ENCODE peak calls at places on chromosomes 6 and 20, in four cellular contexts. K is keratinocyte, Q is IMR-90, O is K562. N is an unnamed sample. For H3K9me1, the result is how much of the 10 kb centered on the place peaks cover.

GRCh38 chr6:105121981-105122380 is 57.8 kb downstream of the POPDC3 start:
- DNase-seq in O (no peak), K (no peak), Q (peak), N (no peak)

GRCh38 chr6:136060759-136061158 is 189.4 kb downstream of the MTFR2 start:
- DNase-seq in K (no peak), Q (no peak), O (no peak), N (no peak)

GRCh38 chr6:127581576-127581975 is 4.6 kb downstream of the C6orf58 start:
- DNase-seq in O (no peak), K (no peak), Q (no peak), N (no peak)

GRCh38 chr20:64119681-64120341 is 12.4 kb upstream of the NPBWR2 start:
- DNase-seq in K (no peak), Q (no peak), O (no peak), N (peak)

GRCh38 chr6:7529141-7529540 is 12.3 kb upstream of the DSP start:
- DNase-seq in O (no peak), Q (no peak), K (no peak), N (no peak)

GRCh38 chr6:25042984-25043725 is 107.4 kb upstream of the RIPOR2 start:
- DNase-seq in K (no peak), O (no peak), Q (no peak), N (no peak)

GRCh38 chr6:106508836-106509235 is 120.5 kb downstream of the RTN4IP1 start:
- DNase-seq in Q (peak), O (no peak), K (no peak), N (no peak)

GRCh38 chr20:1373614-1374013 is 19.2 kb downstream of the FKBP1A start:
- DNase-seq in Q (no peak), O (no peak), K (no peak), N (peak)

GRCh38 chr6:21740719-21741118 is 147.2 kb downstream of the SOX4 start:
- DNase-seq in K (no peak), Q (peak), O (no peak), N (peak)

GRCh38 chr6:52369234-52369633 is 7.3 kb downstream of the PAQR8 start:
- DNase-seq in O (no peak), K (no peak), Q (no peak), N (no peak)
- H3K9me1 ChIP-seq in O (under half), K (under half), Q (under half), N (under half)

GRCh38 chr6:14625173-14625895 is 507.8 kb downstream of the CD83 start:
- DNase-seq in O (no peak), K (no peak), Q (no peak), N (no peak)
- H3K9me1 ChIP-seq in O (under half), K (under half), Q (under half), N (under half)

GRCh38 chr20:53274365-53274764 is 302.2 kb downstream of the TSHZ2 start:
- DNase-seq in K (no peak), Q (no peak), O (no peak), N (no peak)

GRCh38 chr20:53278555-53278954 is 306.4 kb downstream of the TSHZ2 start:
- DNase-seq in K (no peak), Q (no peak), O (no peak), N (no peak)

GRCh38 chr20:53270792-53271375 is 298.7 kb downstream of the TSHZ2 start:
- DNase-seq in O (no peak), K (no peak), Q (no peak), N (no peak)

GRCh38 chr20:53276143-53276542 is 304.0 kb downstream of the TSHZ2 start:
- DNase-seq in K (no peak), Q (no peak), O (no peak), N (no peak)

GRCh38 chr20:53274807-53275206 is 302.6 kb downstream of the TSHZ2 start:
- DNase-seq in K (no peak), Q (no peak), O (no peak), N (no peak)
- H3K9me1 ChIP-seq in K (under half), Q (under half), O (under half), N (under half)

DNA sequence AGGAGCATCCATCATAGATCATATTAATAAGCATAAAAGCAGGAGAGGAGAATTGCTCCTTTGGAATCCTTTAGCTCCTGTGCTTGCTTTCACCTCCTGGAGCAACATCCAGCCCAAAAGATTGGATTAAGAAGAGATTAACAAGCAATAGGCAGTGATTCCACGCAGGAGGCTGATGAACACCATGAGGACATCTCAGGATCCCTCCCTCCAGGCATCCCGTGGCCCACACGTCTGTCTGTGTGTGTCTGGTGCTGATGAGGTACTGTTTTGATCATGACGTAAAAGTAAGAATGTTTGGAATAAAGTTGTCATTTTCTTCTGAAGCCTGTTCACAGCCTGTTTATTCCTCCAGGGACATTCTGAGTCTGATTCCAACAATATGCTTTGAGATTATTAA is 185.5 kb upstream of the MYLIP start:
- DNase-seq in O (no peak), Q (no peak), K (no peak), N (no peak)
- H3K9me1 ChIP-seq in O (under half), Q (under half), K (under half), N (under half)

DNA sequence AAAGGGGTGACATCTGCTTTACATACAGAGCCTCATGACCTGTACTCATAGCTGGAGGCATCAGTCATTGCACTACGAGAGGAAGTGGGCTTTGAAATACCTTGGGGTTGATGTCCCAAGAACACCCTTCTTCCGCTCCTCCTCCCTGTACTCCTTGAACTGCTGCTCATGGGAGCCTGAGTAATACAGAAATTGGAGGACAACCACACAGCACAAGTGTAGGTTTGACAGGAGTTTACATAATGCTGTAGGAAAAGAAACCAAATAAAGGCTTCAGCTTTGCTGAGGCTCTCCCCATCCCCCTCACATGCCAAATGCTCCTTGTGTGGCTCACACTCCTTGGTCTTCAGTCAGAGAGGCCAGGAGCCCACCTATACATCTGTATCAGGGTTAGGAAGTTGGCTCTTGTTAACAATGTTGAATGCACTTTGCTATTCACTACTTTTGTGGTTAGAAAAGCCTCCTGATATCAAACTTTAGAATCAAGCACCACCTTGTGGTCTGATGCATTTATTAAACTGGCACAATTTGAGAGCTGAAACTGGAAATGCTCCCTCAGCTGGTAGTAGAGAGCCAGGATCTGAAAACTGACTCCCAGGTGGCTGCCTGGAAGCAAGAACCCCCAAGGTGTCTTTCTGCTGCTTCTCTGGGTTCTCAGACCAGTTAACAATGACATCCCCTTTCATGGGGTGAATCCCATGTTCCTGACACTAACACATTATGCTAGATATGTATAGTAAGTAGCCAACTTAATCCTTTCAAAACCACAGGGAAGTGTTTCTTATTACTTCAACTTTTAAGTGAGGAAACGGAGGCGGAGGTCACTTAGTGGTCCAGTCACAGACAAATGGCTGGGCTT is 56.2 kb upstream of the EDN1 start:
- DNase-seq in O (peak), Q (peak), K (peak), N (peak)
- H3K9me1 ChIP-seq in O (under half), Q (under half), K (under half), N (under half)

GRCh38 chr6:167682125-167682524 is 144.6 kb upstream of the AFDN start:
- DNase-seq in O (no peak), K (no peak), Q (no peak), N (no peak)
- H3K9me1 ChIP-seq in O (under half), K (under half), Q (under half), N (under half)

GRCh38 chr6:71047401-71047800 is 90.5 kb upstream of the B3GAT2 start:
- DNase-seq in Q (no peak), K (no peak), O (no peak), N (no peak)
- H3K9me1 ChIP-seq in Q (under half), K (under half), O (under half), N (under half)

GRCh38 chr20:39124064-39124463 is 161.9 kb downstream of the DHX35 start:
- DNase-seq in Q (no peak), K (no peak), O (no peak), N (no peak)

GRCh38 chr20:39132511-39132910 is 170.4 kb downstream of the DHX35 start:
- DNase-seq in K (no peak), Q (no peak), O (no peak), N (no peak)

GRCh38 chr20:39132093-39132492 is 169.9 kb downstream of the DHX35 start:
- DNase-seq in Q (no peak), K (no peak), O (no peak), N (no peak)

GRCh38 chr20:39133205-39133604 is 171.1 kb downstream of the DHX35 start:
- DNase-seq in O (no peak), Q (no peak), K (no peak), N (no peak)

GRCh38 chr20:39129523-39129922 is 167.4 kb downstream of the DHX35 start:
- DNase-seq in Q (no peak), K (no peak), O (no peak), N (no peak)
- H3K9me1 ChIP-seq in Q (under half), K (under half), O (under half), N (under half)

GRCh38 chr6:132978685-132979084 is 164.3 kb downstream of the RPS12 start:
- DNase-seq in K (no peak), O (no peak), Q (peak), N (no peak)
- H3K9me1 ChIP-seq in K (under half), O (under half), Q (under half), N (under half)